ENCODE peak calls at places on chromosomes 12 and 14, in five cellular contexts. O, W, Q, I and R are unnamed samples. For H3K4me1, the result is how much of the 10 kb centered on the place peaks cover.

GRCh38 chr12:56521590-56522371 is at the start of gene RBMS2:
- DNase-seq in O (peak), W (peak), Q (peak), I (peak), R (peak)

GRCh38 chr14:90319173-90319572 is 12.6 kb downstream of the NRDE2 start:
- DNase-seq in O (no peak), W (no peak), Q (no peak), I (peak), R (no peak)

GRCh38 chr12:64999157-64999425 is 122.0 kb downstream of the WIF1 start:
- DNase-seq in O (no peak), W (no peak), Q (no peak), I (no peak), R (no peak)

GRCh38 chr12:132593938-132594358 is 16.4 kb downstream of the LRCOL1 start:
- DNase-seq in O (peak), W (no peak), Q (peak), I (peak), R (peak)

GRCh38 chr12:116675339-116676107 is 62.3 kb downstream of the SPRING1 start:
- DNase-seq in O (peak), W (no peak), Q (no peak), I (no peak), R (no peak)

GRCh38 chr12:122304924-122305323 is 38.6 kb upstream of the VPS33A start:
- DNase-seq in O (no peak), W (no peak), Q (no peak), I (peak), R (no peak)

GRCh38 chr14:72318648-72319047 is 386.4 kb downstream of the RGS6 start:
- DNase-seq in O (no peak), W (no peak), Q (no peak), I (peak), R (no peak)

GRCh38 chr14:55297611-55298323 is 26.5 kb downstream of the FBXO34 start:
- DNase-seq in O (peak), W (peak), Q (no peak), I (peak), R (peak)

DNA sequence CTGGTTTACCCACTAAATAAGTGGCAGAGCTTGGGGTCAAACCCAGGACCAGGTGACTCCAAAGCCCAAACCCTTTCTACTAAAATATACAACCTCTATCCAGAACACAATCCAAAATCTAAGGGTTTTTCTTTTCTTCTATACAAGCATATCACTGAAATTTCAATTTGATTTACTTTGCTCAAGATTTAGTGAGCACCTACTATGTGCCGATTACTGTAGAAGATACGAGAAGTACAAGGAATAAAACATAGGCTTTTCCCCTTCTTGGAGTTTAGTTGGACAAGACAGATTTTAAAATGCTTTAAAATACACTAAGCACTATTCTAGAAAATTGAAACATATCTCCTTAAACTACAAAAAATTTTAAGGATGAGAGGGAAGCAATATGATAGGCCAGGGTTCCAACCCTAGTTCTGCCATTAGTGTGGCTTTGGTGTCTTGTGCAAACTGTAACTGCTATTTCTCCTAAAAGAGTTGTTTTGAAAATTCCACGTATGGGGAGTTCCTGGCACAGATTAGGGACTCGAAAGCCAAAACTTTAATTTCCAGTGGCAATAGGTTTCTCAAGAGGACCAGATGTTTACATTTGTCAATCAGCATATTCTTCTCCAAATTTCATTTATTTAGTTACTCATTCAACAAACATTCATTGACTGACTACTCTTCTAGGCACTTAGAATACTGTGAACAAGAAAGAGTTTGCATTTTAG is 2.6 kb downstream of the L3HYPDH start:
- DNase-seq in O (peak), W (no peak), Q (no peak), I (peak), R (no peak)
- H3K4me1 ChIP-seq in O (under half), W (half or more), Q (under half), I (under half), R (half or more)

DNA sequence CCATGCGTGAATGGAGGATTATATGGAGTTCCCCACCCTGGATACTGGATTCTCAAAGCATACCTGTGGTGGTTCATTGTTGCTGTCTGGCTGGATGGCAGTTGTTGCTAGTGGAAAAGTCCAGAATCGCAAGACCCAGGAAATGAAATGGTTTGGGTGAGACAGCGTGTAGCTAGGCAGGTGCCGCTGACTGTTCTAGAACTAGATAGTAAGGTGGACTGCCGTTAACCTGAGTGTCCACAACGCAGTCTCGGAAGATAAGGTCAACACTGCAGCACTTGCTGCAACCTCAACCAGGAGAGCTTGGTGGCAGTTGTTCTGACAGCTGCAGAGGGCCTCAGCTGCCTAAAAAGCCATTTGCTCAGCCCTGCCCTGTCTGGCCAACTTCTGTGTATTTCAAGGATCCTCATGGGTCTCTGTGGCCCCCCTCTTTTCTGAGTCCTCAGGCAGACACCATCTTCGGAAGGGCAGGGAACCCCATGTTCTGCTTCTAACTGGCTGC is 15.5 kb upstream of the IRF2BPL start:
- DNase-seq in O (no peak), W (no peak), Q (peak), I (no peak), R (no peak)
- H3K4me1 ChIP-seq in O (half or more), W (half or more), Q (half or more), I (half or more), R (half or more)

DNA sequence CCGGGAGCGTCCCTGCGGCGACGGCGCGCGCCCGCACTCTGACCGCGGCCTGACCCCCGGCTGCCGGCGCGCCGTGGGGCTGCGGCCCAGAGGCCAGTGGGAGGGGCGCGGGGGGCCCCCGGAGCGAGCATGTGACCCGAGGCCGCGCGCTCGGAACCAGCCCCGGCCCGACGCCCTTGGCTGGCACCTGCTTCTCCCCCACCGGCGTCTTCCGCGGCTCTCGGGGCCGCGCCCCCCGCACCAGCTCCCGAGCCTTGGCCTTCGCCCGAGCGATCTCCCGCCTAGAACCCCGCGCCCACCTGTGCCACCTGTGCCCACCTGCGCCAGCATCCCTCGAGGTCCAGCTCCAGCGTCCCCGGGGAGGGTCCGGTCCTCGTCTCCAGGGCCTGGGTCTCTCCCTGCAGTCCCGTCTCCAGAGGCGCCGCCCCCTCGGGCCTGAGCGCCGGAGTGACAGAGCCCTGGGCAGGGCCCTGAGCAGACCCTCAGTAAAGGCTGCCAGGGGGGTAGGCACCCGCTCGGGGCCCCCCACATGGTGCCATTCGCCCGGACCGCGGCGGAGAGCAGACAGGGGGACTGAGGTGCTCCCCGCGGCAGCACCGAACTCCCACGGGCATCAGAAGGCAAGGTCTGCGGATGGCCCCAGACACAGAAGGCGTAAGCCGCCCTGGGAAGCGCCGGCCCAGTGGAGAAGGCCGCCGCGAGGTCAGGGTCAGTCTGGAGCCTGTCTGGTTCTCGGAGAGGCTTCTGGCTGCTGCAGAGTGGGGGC is 762 bp upstream of the PPP1R13B start:
- DNase-seq in O (no peak), W (peak), Q (peak), I (no peak), R (peak)
- H3K4me1 ChIP-seq in O (under half), W (under half), Q (under half), I (under half), R (under half)

GRCh38 chr12:119676022-119676421 is 8.1 kb downstream of the PRKAB1 start:
- DNase-seq in O (no peak), W (no peak), Q (no peak), I (no peak), R (no peak)

GRCh38 chr12:119674560-119674959 is 6.6 kb downstream of the PRKAB1 start:
- DNase-seq in O (no peak), W (no peak), Q (no peak), I (peak), R (no peak)

GRCh38 chr12:119678459-119678858 is 10.5 kb downstream of the PRKAB1 start:
- DNase-seq in O (no peak), W (no peak), Q (no peak), I (no peak), R (no peak)

GRCh38 chr12:119679081-119679480 is 11.1 kb downstream of the PRKAB1 start:
- DNase-seq in O (no peak), W (no peak), Q (no peak), I (no peak), R (no peak)

DNA sequence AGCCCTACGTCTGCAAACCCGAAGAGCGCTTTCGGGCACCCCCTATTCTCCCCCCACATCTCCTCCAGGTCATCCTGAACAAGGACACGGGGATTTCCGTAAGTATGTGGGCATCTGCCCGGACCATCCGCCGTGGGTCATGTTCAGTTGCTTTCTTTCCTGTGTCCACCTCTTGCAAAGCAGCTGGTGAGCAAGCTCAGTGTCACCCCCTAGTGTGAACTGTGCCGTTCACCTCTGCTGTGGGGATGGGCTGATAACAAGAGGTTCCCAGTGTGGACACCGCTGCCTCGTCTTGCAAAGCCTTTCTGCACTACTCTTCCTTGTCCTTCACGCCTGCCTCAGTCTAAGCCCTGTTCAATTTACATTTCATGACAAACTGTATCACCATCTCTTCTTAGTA is 8.6 kb downstream of the PRKAB1 start:
- DNase-seq in O (no peak), W (no peak), Q (no peak), I (no peak), R (no peak)
- H3K4me1 ChIP-seq in O (under half), W (under half), Q (under half), I (under half), R (under half)

GRCh38 chr12:47818382-47818700 is 1.4 kb downstream of the HDAC7 start:
- DNase-seq in O (peak), W (no peak), Q (no peak), I (no peak), R (peak)

GRCh38 chr12:47818007-47818376 is 1.7 kb downstream of the HDAC7 start:
- DNase-seq in O (no peak), W (no peak), Q (no peak), I (no peak), R (no peak)

GRCh38 chr12:47818701-47819543 is 781 bp downstream of the HDAC7 start:
- DNase-seq in O (peak), W (peak), Q (peak), I (no peak), R (peak)

GRCh38 chr12:47816646-47817271 is 2.9 kb downstream of the HDAC7 start:
- DNase-seq in O (peak), W (no peak), Q (peak), I (no peak), R (no peak)

GRCh38 chr12:47817272-47818006 is 2.3 kb downstream of the HDAC7 start:
- DNase-seq in O (no peak), W (no peak), Q (peak), I (no peak), R (no peak)
- H3K4me1 ChIP-seq in O (half or more), W (half or more), Q (half or more), I (half or more), R (half or more)